ENCODE peak calls at places on chromosomes 6 and 20, in seven cellular contexts. I is heart left ventricle, P is HT1080, G is fibroblast of mammary gland, Y is testis, W is AG04449, E is T47D. U is an unnamed sample.

GRCh38 chr6:111841822-111842221 is 31.4 kb downstream of the FYN start:
- DNase-seq in I (no peak), P (peak), G (peak), Y (no peak), W (no peak), E (no peak), U (no peak)

GRCh38 chr6:170405311-170405975 is 98.9 kb downstream of the FAM120B start:
- DNase-seq in I (no peak), P (peak), G (peak), Y (no peak), W (peak), E (no peak), U (no peak)

GRCh38 chr6:42331019-42331418 is 113.4 kb upstream of the MRPS10 start:
- DNase-seq in I (no peak), P (no peak), G (no peak), Y (no peak), W (no peak), E (no peak), U (no peak)

GRCh38 chr6:159695984-159696383 is 2.9 kb upstream of the SOD2 start:
- DNase-seq in I (no peak), P (peak), G (peak), Y (no peak), W (no peak), E (no peak), U (no peak)

GRCh38 chr6:41371461-41371991 is 36.1 kb downstream of the NCR2 start:
- DNase-seq in I (peak), P (no peak), G (peak), Y (peak), W (no peak), E (peak), U (no peak)

GRCh38 chr20:373171-373890 is 7.2 kb upstream of the TRIB3 start:
- DNase-seq in I (peak), P (peak), G (peak), Y (peak), W (no peak), E (no peak), U (no peak)

GRCh38 chr6:25456656-25457055 is 177.5 kb downstream of the CARMIL1 start:
- DNase-seq in I (no peak), P (no peak), G (no peak), Y (no peak), W (no peak), E (no peak), U (no peak)

GRCh38 chr6:63352587-63353281 is 33.0 kb upstream of the LGSN start:
- DNase-seq in I (no peak), P (peak), G (peak), Y (peak), W (no peak), E (no peak), U (no peak)

GRCh38 chr20:40511478-40511877 is 177.6 kb downstream of the MAFB start:
- DNase-seq in I (no peak), P (peak), G (peak), Y (no peak), W (no peak), E (no peak), U (no peak)

GRCh38 chr6:52417675-52418111 is 2.4 kb upstream of the EFHC1 start:
- DNase-seq in I (peak), P (peak), G (peak), Y (no peak), W (no peak), E (no peak), U (no peak)

GRCh38 chr20:1383621-1384404 is 9.0 kb downstream of the FKBP1A start:
- DNase-seq in I (no peak), P (no peak), G (no peak), Y (no peak), W (no peak), E (no peak), U (no peak)

U was measured in type B pancreatic cell.